ENCODE peak calls at places on chromosomes 6 and 20, in nine cellular contexts. O is transverse colon, M is ovary, I is uterus, U is IMR-90, K is body of pancreas, L is endothelial cell of umbilical vein, T is breast epithelium, P is HepG2. E is an unnamed sample.

GRCh38 chr6:1738682-1739081 is 129.0 kb downstream of the FOXC1 start:
- DNase-seq in O (no peak), M (no peak), I (no peak), U (no peak), K (no peak), L (no peak), T (no peak), P (no peak), E (no peak)

GRCh38 chr20:53611449-53611894 is 17.8 kb upstream of the ZNF217 start:
- DNase-seq in O (peak; percentile 37), M (no peak), I (peak; percentile 28), U (peak; percentile 99), K (no peak), L (peak; percentile 63), T (no peak), P (no peak), E (no peak)

GRCh38 chr6:106519460-106520394 is 109.6 kb downstream of the RTN4IP1 start:
- DNase-seq in O (peak; percentile 66), M (no peak), I (no peak), U (peak; percentile 95), K (no peak), L (no peak), T (no peak), P (no peak), E (no peak)

GRCh38 chr6:34358389-34358906 is 34.0 kb downstream of the NUDT3 start:
- DNase-seq in O (no peak), M (peak; percentile 68), I (no peak), U (peak; percentile 77), K (no peak), L (peak; percentile 50), T (no peak), P (no peak), E (no peak)

GRCh38 chr20:57593134-57593886 is 26.9 kb downstream of the ZBP1 start:
- DNase-seq in O (peak; percentile 81), M (no peak), I (no peak), U (no peak), K (no peak), L (no peak), T (no peak), P (no peak), E (no peak)

GRCh38 chr6:163332575-163332974 is 81.9 kb upstream of the QKI start:
- DNase-seq in O (no peak), M (no peak), I (no peak), U (no peak), K (no peak), L (no peak), T (no peak), P (no peak), E (no peak)

GRCh38 chr20:10239954-10240353 is 21.3 kb downstream of the SNAP25 start:
- DNase-seq in O (peak; percentile 27), M (no peak), I (no peak), U (peak; percentile 16), K (peak; percentile 25), L (peak; percentile 29), T (peak; percentile 62), P (peak; percentile 58), E (no peak)

GRCh38 chr6:137024172-137024990 is 20.4 kb downstream of the IL20RA start:
- DNase-seq in O (no peak), M (no peak), I (no peak), U (no peak), K (no peak), L (no peak), T (no peak), P (no peak), E (no peak)

GRCh38 chr6:117615981-117616961 is 14.0 kb upstream of the GOPC start:
- DNase-seq in O (no peak), M (no peak), I (no peak), U (peak; percentile 11), K (no peak), L (no peak), T (no peak), P (no peak), E (no peak)

GRCh38 chr20:15287331-15287730 is 949.9 kb upstream of the FLRT3 start:
- DNase-seq in O (no peak), M (no peak), I (no peak), U (no peak), K (no peak), L (no peak), T (no peak), P (no peak), E (no peak)

GRCh38 chr6:43124481-43124880 is 46.6 kb upstream of the SRF start:
- DNase-seq in O (no peak), M (no peak), I (no peak), U (no peak), K (no peak), L (no peak), T (no peak), P (no peak), E (no peak)

GRCh38 chr6:104949206-104949605 is 7.7 kb upstream of the LIN28B start:
- DNase-seq in O (no peak), M (no peak), I (no peak), U (no peak), K (no peak), L (no peak), T (no peak), P (no peak), E (no peak)
- H3K4me1 ChIP-seq in O (no peaks in the 10 kb centered on the region), M (no peaks in the 10 kb centered on the region), I (no peaks in the 10 kb centered on the region), U (no peaks in the 10 kb centered on the region), K (no peaks in the 10 kb centered on the region), L (no peaks in the 10 kb centered on the region), T (no peaks in the 10 kb centered on the region), P (peaks cover 14% of the 10 kb centered on the region), E (no peaks in the 10 kb centered on the region)

GRCh38 chr20:47013606-47014005 is 119.0 kb downstream of the EYA2 start:
- DNase-seq in O (no peak), M (no peak), I (no peak), U (no peak), K (no peak), L (no peak), T (no peak), P (no peak), E (no peak)
- TF ChIP-seq CTCF in O (no peak), M (no peak), I (no peak), U (no peak), K (no peak), L (no peak), T (no peak), P (peak; percentile 26), E (no peak)

GRCh38 chr20:460180-460579 is 2.2 kb downstream of the TBC1D20 start:
- DNase-seq in O (no peak), M (no peak), I (no peak), U (no peak), K (no peak), L (no peak), T (no peak), P (peak; percentile 56), E (no peak)

GRCh38 chr20:461254-462198 is 807 bp downstream of the TBC1D20 start:
- DNase-seq in O (peak; percentile 57), M (peak; percentile 74), I (peak; percentile 53), U (peak; percentile 42), K (peak; percentile 50), L (peak; percentile 62), T (no peak), P (no peak), E (no peak)

GRCh38 chr20:460707-461106 is 1.6 kb downstream of the TBC1D20 start:
- DNase-seq in O (no peak), M (no peak), I (no peak), U (no peak), K (no peak), L (no peak), T (no peak), P (peak; percentile 49), E (no peak)

GRCh38 chr20:458766-459165 is 3.6 kb downstream of the TBC1D20 start:
- DNase-seq in O (no peak), M (no peak), I (no peak), U (no peak), K (no peak), L (no peak), T (no peak), P (no peak), E (no peak)

GRCh38 chr20:462199-462991 is at the start of gene TBC1D20:
- DNase-seq in O (peak; percentile 89), M (peak; percentile 90), I (peak; percentile 86), U (peak; percentile 84), K (peak; percentile 85), L (peak; percentile 85), T (peak; percentile 77), P (peak; percentile 87), E (no peak)
- TF ChIP-seq POLR2A in O (peak; percentile 14), M (peak; percentile 73), I (peak; percentile 85), U (peak; percentile 84), K (peak; percentile 68), L (peak; percentile 75), T (no peak), P (peak; percentile 76), E (peak; percentile 83)

DNA sequence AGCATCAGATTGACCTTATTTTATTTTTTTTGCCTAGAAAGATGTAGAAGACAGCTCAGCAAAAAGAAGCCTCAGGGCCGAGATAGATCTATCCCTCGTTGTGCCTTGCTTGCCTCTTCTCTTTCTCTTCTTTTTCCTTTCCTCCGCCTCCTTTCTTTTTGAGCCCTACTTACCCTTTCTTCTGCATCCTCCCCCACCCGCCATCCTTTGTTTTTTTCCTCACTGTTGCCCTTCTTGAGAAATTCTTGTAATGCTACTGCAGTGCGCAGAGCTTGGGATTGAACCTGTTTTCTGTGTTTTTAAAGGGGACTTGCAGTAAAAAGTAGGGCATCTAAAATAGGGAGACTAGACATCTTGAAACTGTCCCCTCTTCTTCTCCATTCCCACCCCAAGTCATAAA is 18.6 kb downstream of the RALY start:
- DNase-seq in O (no peak), M (no peak), I (no peak), U (no peak), K (no peak), L (no peak), T (no peak), P (no peak), E (no peak)
- H3K4me1 ChIP-seq in O (peaks cover 33% of the 10 kb centered on the region), M (peaks cover 14% of the 10 kb centered on the region), I (no peaks in the 10 kb centered on the region), U (peaks cover 7% of the 10 kb centered on the region), K (peaks cover 49% of the 10 kb centered on the region), L (peaks cover 3% of the 10 kb centered on the region), T (peaks cover 2% of the 10 kb centered on the region), P (peaks cover 96% of the 10 kb centered on the region), E (peaks cover 34% of the 10 kb centered on the region)

E was measured in esophagus squamous epithelium.